ENCODE peak calls at places on chromosomes 4 and X, in six cellular contexts. V is uterus; I is tibial artery; P is aorta; W is CD4-positive, alpha-beta T cell; D is A673. Q is an unnamed sample.

GRCh38 chr4:98601719-98602118 is 56.7 kb downstream of the TSPAN5 start:
- DNase-seq in V (no peak), I (no peak), P (no peak), W (no peak), D (peak; percentile 19), Q (no peak)

GRCh38 chr4:153787156-153787555 is 1.7 kb downstream of the SFRP2 start:
- DNase-seq in V (no peak), I (no peak), P (no peak), W (no peak), D (no peak), Q (no peak)

GRCh38 chrX:40278340-40279090 is 180.8 kb upstream of the BCOR start:
- DNase-seq in V (no peak), I (no peak), P (no peak), W (peak; percentile 46), D (no peak), Q (no peak)

GRCh38 chr4:81353861-81354260 is 117.8 kb downstream of the RASGEF1B start:
- DNase-seq in V (no peak), I (no peak), P (no peak), W (no peak), D (no peak), Q (no peak)

GRCh38 chrX:81489987-81490386 is 288.1 kb downstream of the SH3BGRL start:
- DNase-seq in V (no peak), I (no peak), P (no peak), W (no peak), D (peak; percentile 4), Q (no peak)

GRCh38 chr4:172601195-172601594 is 567.4 kb upstream of the GALNT7 start:
- DNase-seq in V (no peak), I (no peak), P (no peak), W (no peak), D (peak; percentile 82), Q (no peak)

GRCh38 chr4:176123710-176124407 is 58.2 kb downstream of the WDR17 start:
- DNase-seq in V (no peak), I (peak; percentile 20), P (no peak), W (no peak), D (peak; percentile 19), Q (no peak)

GRCh38 chrX:42106556-42106955 is 183.2 kb upstream of the CASK start:
- DNase-seq in V (no peak), I (no peak), P (no peak), W (no peak), D (no peak), Q (no peak)

GRCh38 chr4:149048451-149049143 is 606.4 kb upstream of the NR3C2 start:
- DNase-seq in V (no peak), I (no peak), P (no peak), W (no peak), D (no peak), Q (no peak)

GRCh38 chrX:4572652-4573051 is 859.2 kb upstream of the PRKX start:
- DNase-seq in V (no peak), I (no peak), P (no peak), W (no peak), D (no peak), Q (no peak)

GRCh38 chr4:148686449-148686848 is 244.2 kb upstream of the NR3C2 start:
- DNase-seq in V (no peak), I (no peak), P (no peak), W (no peak), D (no peak), Q (no peak)

GRCh38 chrX:24513416-24513815 is 48.3 kb downstream of the PDK3 start:
- DNase-seq in V (no peak), I (no peak), P (no peak), W (no peak), D (no peak), Q (no peak)

GRCh38 chr4:89482248-89482647 is 174.6 kb upstream of the GPRIN3 start:
- DNase-seq in V (no peak), I (no peak), P (no peak), W (no peak), D (peak; percentile 33), Q (no peak)

GRCh38 chrX:69510137-69510715 is 6.1 kb downstream of the NALF2 start:
- DNase-seq in V (no peak), I (no peak), P (no peak), W (no peak), D (no peak), Q (no peak)

GRCh38 chr4:40843696-40844095 is 93.9 kb downstream of the NSUN7 start:
- DNase-seq in V (no peak), I (no peak), P (no peak), W (no peak), D (peak; percentile 35), Q (no peak)

GRCh38 chr4:86302242-86302641 is 57.6 kb downstream of the MAPK10 start:
- DNase-seq in V (peak; percentile 89), I (peak; percentile 22), P (no peak), W (no peak), D (peak; percentile 17), Q (no peak)

GRCh38 chr4:138448169-138448568 is 206.0 kb upstream of the SLC7A11 start:
- DNase-seq in V (no peak), I (no peak), P (no peak), W (no peak), D (no peak), Q (no peak)

GRCh38 chrX:120485562-120486520 is 16.7 kb upstream of the LAMP2 start:
- DNase-seq in V (peak; percentile 75), I (peak; percentile 71), P (peak; percentile 85), W (peak; percentile 26), D (peak; percentile 86), Q (peak; percentile 71)

GRCh38 chrX:120797201-120797938 is 78.3 kb downstream of the CT47B1 start:
- DNase-seq in V (no peak), I (no peak), P (no peak), W (no peak), D (peak; percentile 84), Q (no peak)

GRCh38 chrX:44489515-44489914 is 53.1 kb downstream of the FUNDC1 start:
- DNase-seq in V (no peak), I (no peak), P (no peak), W (no peak), D (no peak), Q (no peak)

GRCh38 chrX:44495091-44495490 is 47.6 kb downstream of the FUNDC1 start:
- DNase-seq in V (no peak), I (no peak), P (no peak), W (no peak), D (no peak), Q (no peak)

GRCh38 chrX:44494357-44494756 is 48.3 kb downstream of the FUNDC1 start:
- DNase-seq in V (no peak), I (no peak), P (no peak), W (no peak), D (no peak), Q (no peak)
- H3K27me3 ChIP-seq in V (peaks cover 4% of the 10 kb centered on the region), I (no peaks in the 10 kb centered on the region), P (no peaks in the 10 kb centered on the region), W (no peaks in the 10 kb centered on the region), D (no peaks in the 10 kb centered on the region), Q (no peaks in the 10 kb centered on the region)

DNA sequence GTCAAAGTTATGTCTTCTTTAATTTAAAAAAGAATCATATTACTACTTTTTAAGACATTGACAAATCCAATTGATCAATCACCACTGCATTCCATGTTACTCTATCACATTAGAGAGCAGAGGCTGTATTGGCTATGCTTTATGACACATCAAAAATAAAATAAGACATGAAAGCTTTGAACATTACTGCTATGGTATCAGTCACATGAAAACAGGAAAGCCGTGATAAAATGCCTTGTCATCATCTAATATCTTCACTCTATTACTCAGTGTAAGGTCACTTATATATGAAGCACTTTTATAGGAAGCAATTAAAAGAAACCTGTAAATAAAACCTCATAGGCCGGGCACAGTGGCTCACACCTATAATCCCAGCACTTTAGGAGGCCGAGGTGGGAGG is 27.7 kb upstream of the CEP135 start:
- DNase-seq in V (no peak), I (no peak), P (no peak), W (no peak), D (no peak), Q (no peak)
- H3K27me3 ChIP-seq in V (no peaks in the 10 kb centered on the region), I (no peaks in the 10 kb centered on the region), P (no peaks in the 10 kb centered on the region), W (no peaks in the 10 kb centered on the region), D (no peaks in the 10 kb centered on the region), Q (no peaks in the 10 kb centered on the region)

GRCh38 chrX:113274345-113274744 is 433.7 kb upstream of the AMOT start:
- DNase-seq in V (no peak), I (no peak), P (no peak), W (no peak), D (no peak), Q (no peak)
- H3K27me3 ChIP-seq in V (no peaks in the 10 kb centered on the region), I (no peaks in the 10 kb centered on the region), P (no peaks in the 10 kb centered on the region), W (no peaks in the 10 kb centered on the region), D (no peaks in the 10 kb centered on the region), Q (no peaks in the 10 kb centered on the region)

GRCh38 chr4:8906991-8907595 is 35.5 kb upstream of the HMX1 start:
- DNase-seq in V (peak; percentile 5), I (peak; percentile 10), P (peak; percentile 48), W (no peak), D (no peak), Q (no peak)
- H3K27me3 ChIP-seq in V (no peaks in the 10 kb centered on the region), I (no peaks in the 10 kb centered on the region), P (no peaks in the 10 kb centered on the region), W (no peaks in the 10 kb centered on the region), D (peaks cover 28% of the 10 kb centered on the region), Q (no peaks in the 10 kb centered on the region)

GRCh38 chr4:159017323-159018036 is 85.4 kb upstream of the RAPGEF2 start:
- DNase-seq in V (no peak), I (no peak), P (no peak), W (no peak), D (no peak), Q (no peak)
- H3K27me3 ChIP-seq in V (no peaks in the 10 kb centered on the region), I (no peaks in the 10 kb centered on the region), P (no peaks in the 10 kb centered on the region), W (no peaks in the 10 kb centered on the region), D (no peaks in the 10 kb centered on the region), Q (no peaks in the 10 kb centered on the region)

GRCh38 chr4:84481077-84481878 is 17.8 kb downstream of the NKX6-1 start:
- DNase-seq in V (no peak), I (no peak), P (no peak), W (no peak), D (no peak), Q (no peak)

GRCh38 chr4:84477738-84478137 is 21.4 kb downstream of the NKX6-1 start:
- DNase-seq in V (no peak), I (no peak), P (no peak), W (no peak), D (no peak), Q (no peak)

GRCh38 chr4:84481879-84482245 is 17.2 kb downstream of the NKX6-1 start:
- DNase-seq in V (no peak), I (no peak), P (no peak), W (no peak), D (peak; percentile 21), Q (no peak)

GRCh38 chr4:84480082-84480481 is 19.0 kb downstream of the NKX6-1 start:
- DNase-seq in V (no peak), I (no peak), P (no peak), W (no peak), D (no peak), Q (no peak)

DNA sequence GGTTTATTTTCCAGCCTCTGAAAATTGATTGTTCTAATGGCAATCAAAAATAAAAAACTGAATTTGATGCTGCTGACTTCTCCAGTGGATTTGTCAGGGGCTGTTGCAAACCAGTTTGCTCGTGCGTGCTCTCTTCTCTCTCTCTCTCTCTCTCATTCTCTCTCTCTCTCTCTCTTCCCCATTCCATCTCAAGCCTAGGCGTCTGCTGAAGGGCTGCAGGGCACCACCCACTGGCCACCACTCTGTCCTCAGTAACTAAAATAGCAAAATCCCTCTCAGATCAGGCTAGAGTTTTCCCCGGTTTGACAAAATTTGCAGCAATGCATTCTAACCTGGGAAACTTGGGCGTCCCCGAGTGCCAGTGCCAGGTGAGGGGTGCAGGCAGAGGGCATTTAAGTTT is 19.4 kb downstream of the NKX6-1 start:
- DNase-seq in V (no peak), I (no peak), P (no peak), W (no peak), D (no peak), Q (no peak)
- H3K27me3 ChIP-seq in V (peaks cover 60% of the 10 kb centered on the region), I (no peaks in the 10 kb centered on the region), P (no peaks in the 10 kb centered on the region), W (peaks cover 60% of the 10 kb centered on the region), D (no peaks in the 10 kb centered on the region), Q (no peaks in the 10 kb centered on the region)

GRCh38 chrX:154006965-154007364 is 12.7 kb downstream of the IRAK1 start:
- DNase-seq in V (no peak), I (no peak), P (no peak), W (no peak), D (no peak), Q (no peak)
- H3K27me3 ChIP-seq in V (no peaks in the 10 kb centered on the region), I (no peaks in the 10 kb centered on the region), P (no peaks in the 10 kb centered on the region), W (no peaks in the 10 kb centered on the region), D (no peaks in the 10 kb centered on the region), Q (no peaks in the 10 kb centered on the region)